ENCODE peak calls at places on chromosome 17, in nine cellular contexts. U is HCT116; Z is activated CD4-positive, CD25-positive, alpha-beta regulatory T cell treated with anti-CD3 and anti-CD28 coated beads, Interleukin-2, amount 50 U/mL, for 24 hours; B is RWPE2; P is Panc1; A is GM23338; D is stimulated activated naive CD8-positive, alpha-beta T cell treated with anti-CD3 and anti-CD28 coated beads, Interleukin-15, Interleukin-2, amounts not matched to agents 100 U/mL and 50 U/mL, for 24 hours; L is A549; X is CD4-positive, CD25-positive, alpha-beta regulatory T cell. K is an unnamed sample.

GRCh38 chr17:27306276-27306820 is 12.4 kb downstream of the WSB1 start:
- ATAC-seq in U (no peak), Z (no peak), B (no peak), P (no peak), A (no peak), D (no peak), L (no peak), X (no peak), K (no peak)

GRCh38 chr17:17120294-17120693 is 78.0 kb downstream of the MPRIP start:
- ATAC-seq in U (no peak), Z (no peak), B (no peak), P (no peak), A (peak; percentile 14), D (no peak), L (peak; percentile 32), X (no peak), K (no peak)

GRCh38 chr17:48646183-48647102 is 20.3 kb upstream of the HOXB9 start:
- ATAC-seq in U (peak; percentile 84), Z (peak; percentile 49), B (peak; percentile 72), P (peak; percentile 89), A (peak; percentile 30), D (peak; percentile 42), L (peak; percentile 76), X (peak; percentile 60), K (peak; percentile 10)

GRCh38 chr17:67165201-67165600 is 79.8 kb downstream of the HELZ start:
- ATAC-seq in U (no peak), Z (no peak), B (no peak), P (no peak), A (no peak), D (no peak), L (no peak), X (no peak), K (no peak)

GRCh38 chr17:79064026-79064425 is 10.6 kb upstream of the ENGASE start:
- ATAC-seq in U (no peak), Z (no peak), B (no peak), P (no peak), A (no peak), D (no peak), L (peak; percentile 43), X (no peak), K (no peak)

GRCh38 chr17:77802811-77803220 is 155.7 kb upstream of the TNRC6C start:
- ATAC-seq in U (no peak), Z (no peak), B (no peak), P (peak; percentile 40), A (peak; percentile 59), D (no peak), L (no peak), X (no peak), K (peak; percentile 94)

GRCh38 chr17:64277831-64278562 is 14.9 kb upstream of the TEX2 start:
- ATAC-seq in U (no peak), Z (no peak), B (no peak), P (no peak), A (no peak), D (no peak), L (no peak), X (no peak), K (no peak)

GRCh38 chr17:75048396-75048933 is 1.4 kb downstream of the KCTD2 start:
- ATAC-seq in U (no peak), Z (no peak), B (no peak), P (no peak), A (no peak), D (no peak), L (no peak), X (no peak), K (no peak)

GRCh38 chr17:74821655-74822328 is 37.9 kb downstream of the GRIN2C start:
- ATAC-seq in U (no peak), Z (no peak), B (no peak), P (no peak), A (no peak), D (no peak), L (no peak), X (no peak), K (no peak)

GRCh38 chr17:75503976-75504346 is 11.4 kb downstream of the CASKIN2 start:
- ATAC-seq in U (peak; percentile 9), Z (no peak), B (no peak), P (no peak), A (no peak), D (no peak), L (no peak), X (no peak), K (no peak)

GRCh38 chr17:18866866-18867813 is 9.2 kb downstream of the PRPSAP2 start:
- ATAC-seq in U (no peak), Z (peak; percentile 87), B (no peak), P (no peak), A (no peak), D (no peak), L (no peak), X (no peak), K (no peak)

GRCh38 chr17:49692751-49693150 is 14.9 kb upstream of the SPOP start:
- ATAC-seq in U (no peak), Z (no peak), B (no peak), P (no peak), A (no peak), D (no peak), L (no peak), X (no peak), K (no peak)

GRCh38 chr17:81867123-81867951 is 3.8 kb downstream of the ARHGDIA start:
- ATAC-seq in U (peak; percentile 12), Z (no peak), B (peak; percentile 42), P (peak; percentile 40), A (peak; percentile 7), D (no peak), L (peak; percentile 22), X (no peak), K (peak; percentile 22)

GRCh38 chr17:13418891-13419290 is 182.8 kb downstream of the HS3ST3A1 start:
- ATAC-seq in U (no peak), Z (no peak), B (peak; percentile 46), P (no peak), A (no peak), D (no peak), L (no peak), X (no peak), K (no peak)